ENCODE peak calls at places on chromosomes 6 and 20, in four cellular contexts. I, U, B and A are unnamed samples.

GRCh38 chr20:23659989-23660837 is 22.5 kb upstream of the CST3 start:
- DNase-seq in U (peak; percentile 72), B (no peak), I (no peak), A (peak; percentile 79)

GRCh38 chr6:37499433-37500293 is at the start of gene CCDC167:
- DNase-seq in I (peak; percentile 97), B (peak; percentile 100), U (peak; percentile 97), A (peak; percentile 95)

GRCh38 chr20:49859011-49859410 is 46.4 kb downstream of the SLC9A8 start:
- DNase-seq in I (no peak), B (no peak), U (no peak), A (no peak)

GRCh38 chr20:23455641-23456040 is 3.0 kb upstream of the CST11 start:
- DNase-seq in U (no peak), I (no peak), B (no peak), A (no peak)

GRCh38 chr20:37803476-37804307 is 99.2 kb upstream of the VSTM2L start:
- DNase-seq in U (no peak), B (no peak), I (no peak), A (no peak)

GRCh38 chr6:133504761-133505160 is 263.6 kb downstream of the EYA4 start:
- DNase-seq in B (no peak), I (no peak), U (no peak), A (no peak)

GRCh38 chr6:1535295-1535694 is 74.4 kb upstream of the FOXC1 start:
- DNase-seq in I (no peak), B (no peak), U (no peak), A (no peak)

GRCh38 chr6:32622545-32623401 is 14.4 kb upstream of the HLA-DQA1 start:
- DNase-seq in I (peak; percentile 32), B (no peak), U (no peak), A (peak; percentile 20)

GRCh38 chr6:21188505-21189223 is 404.9 kb upstream of the SOX4 start:
- DNase-seq in B (no peak), I (no peak), U (no peak), A (no peak)

GRCh38 chr6:166852484-166852975 is 103.8 kb downstream of the RNASET2 start:
- DNase-seq in B (no peak), I (no peak), U (no peak), A (no peak)

GRCh38 chr6:144657691-144658090 is 372.6 kb downstream of the UTRN start:
- DNase-seq in B (no peak), I (no peak), U (no peak), A (no peak)

GRCh38 chr6:86937219-86938079 is at the start of gene HTR1E:
- DNase-seq in I (peak; percentile 31), U (no peak), B (no peak), A (peak; percentile 13)

GRCh38 chr20:35742741-35743523 is 872 bp upstream of the RBM39 start:
- DNase-seq in U (no peak), I (peak; percentile 51), B (no peak), A (peak; percentile 57)